ENCODE peak calls at places on chromosomes 6 and 20, in eight cellular contexts. T is GM13976, V is kidney, D is activated B cell treated with CpG ODN at 0.5 μM for 24 hours, R is GM23338, O is Calu3, K is A673, C is thoracic aorta. S is an unnamed sample.

GRCh38 chr6:112296122-112296521 is 41.8 kb upstream of the LAMA4 start:
- DNase-seq in T (no peak), D (no peak), O (peak), R (peak), C (no peak), K (peak), V (no peak), S (no peak)

GRCh38 chr20:568865-569415 is 25.4 kb upstream of the CSNK2A1 start:
- DNase-seq in T (no peak), O (no peak), V (no peak), D (no peak), K (no peak), R (peak), C (no peak), S (no peak)

GRCh38 chr20:24629668-24630067 is 160.2 kb downstream of the SYNDIG1 start:
- DNase-seq in K (peak), T (no peak), D (no peak), O (no peak), V (no peak), R (no peak), C (no peak), S (no peak)

GRCh38 chr20:12028771-12029170 is 111.1 kb downstream of the BTBD3 start:
- DNase-seq in V (no peak), D (no peak), T (no peak), O (no peak), K (no peak), C (no peak), R (no peak), S (no peak)

GRCh38 chr6:106324726-106325335 is 729 bp downstream of the ATG5 start:
- DNase-seq in O (no peak), K (no peak), V (no peak), C (no peak), R (no peak), T (no peak), D (no peak), S (no peak)

GRCh38 chr6:139373928-139374356 is 506 bp downstream of the CITED2 start:
- DNase-seq in T (no peak), D (no peak), V (no peak), C (no peak), K (no peak), R (no peak), O (no peak), S (no peak)

GRCh38 chr6:55319961-55320690 is 7.1 kb upstream of the GFRAL start:
- DNase-seq in R (no peak), V (no peak), D (no peak), K (no peak), O (no peak), T (no peak), C (no peak), S (no peak)

GRCh38 chr6:170209354-170210025 is 81.4 kb downstream of the DLL1 start:
- DNase-seq in O (no peak), V (peak), T (peak), C (no peak), R (no peak), D (no peak), K (no peak), S (peak)

GRCh38 chr20:57475388-57476072 is 49.4 kb downstream of the CTCFL start:
- DNase-seq in C (no peak), T (no peak), K (no peak), R (no peak), O (no peak), V (peak), D (no peak), S (no peak)

GRCh38 chr20:14523090-14523489 is 185.7 kb upstream of the FLRT3 start:
- DNase-seq in T (no peak), D (no peak), K (no peak), R (no peak), O (no peak), V (no peak), C (no peak), S (no peak)

GRCh38 chr6:128456510-128457244 is 63.7 kb downstream of the PTPRK start:
- DNase-seq in R (no peak), D (no peak), O (no peak), T (no peak), C (no peak), V (no peak), K (no peak), S (no peak)

GRCh38 chr6:160337301-160337700 is 10.9 kb upstream of the SLC22A3 start:
- DNase-seq in T (no peak), K (no peak), V (no peak), R (no peak), C (no peak), O (peak), D (no peak), S (no peak)

GRCh38 chr20:33914871-33915270 is 78.8 kb upstream of the RALY start:
- DNase-seq in T (peak), R (no peak), K (no peak), C (no peak), D (no peak), O (peak), V (no peak), S (no peak)
- TF ChIP-seq CTCF in T (no peak), R (no peak), K (no peak), C (no peak), D (no peak), O (no peak), V (no peak), S (no peak)

DNA sequence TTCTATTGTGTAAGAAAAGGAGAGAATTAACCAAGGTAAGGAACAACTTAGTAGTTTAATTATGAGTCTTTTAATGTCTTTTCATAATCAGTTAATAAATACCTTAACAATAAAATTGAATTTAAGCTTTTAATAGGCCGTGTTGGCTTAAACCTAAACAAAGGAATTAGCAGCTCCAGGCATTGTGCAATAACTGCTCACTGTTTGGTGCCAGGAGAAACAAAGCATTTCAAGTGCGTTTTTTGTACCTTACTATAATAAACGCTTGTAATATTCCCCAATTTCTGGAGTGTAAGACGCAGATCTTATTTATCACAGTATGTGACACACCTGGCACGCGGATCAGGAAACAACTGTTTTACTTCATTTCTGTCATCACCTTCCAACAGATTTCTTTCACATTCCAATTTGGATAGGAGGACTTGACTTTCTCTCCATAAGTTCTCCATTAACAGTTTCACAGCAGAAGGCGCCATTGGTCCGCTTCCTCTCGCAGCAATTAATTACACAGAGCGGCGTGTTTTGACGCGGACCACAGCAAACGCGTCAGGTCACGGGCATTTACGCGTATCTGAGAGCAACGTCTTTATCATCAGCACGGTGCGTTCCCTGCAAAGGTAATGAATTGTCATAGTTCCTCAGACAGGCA is 335.8 kb upstream of the NT5E start:
- DNase-seq in V (no peak), C (no peak), K (peak), T (no peak), R (no peak), O (no peak), D (no peak), S (no peak)
- TF ChIP-seq CTCF in V (no peak), C (no peak), K (no peak), T (no peak), R (no peak), O (no peak), D (no peak), S (no peak)

GRCh38 chr6:48123601-48124000 is 12.6 kb upstream of the PTCHD4 start:
- DNase-seq in O (no peak), K (no peak), R (no peak), C (no peak), V (no peak), T (no peak), D (no peak), S (no peak)
- TF ChIP-seq CTCF in O (no peak), K (no peak), R (no peak), C (no peak), V (no peak), T (no peak), D (no peak), S (no peak)

GRCh38 chr6:2596222-2596621 is 154.5 kb downstream of the MYLK4 start:
- DNase-seq in V (no peak), C (no peak), K (peak), O (no peak), D (no peak), R (peak), T (no peak), S (no peak)
- TF ChIP-seq CTCF in V (no peak), C (peak), K (peak), O (no peak), D (no peak), R (peak), T (no peak), S (no peak)

DNA sequence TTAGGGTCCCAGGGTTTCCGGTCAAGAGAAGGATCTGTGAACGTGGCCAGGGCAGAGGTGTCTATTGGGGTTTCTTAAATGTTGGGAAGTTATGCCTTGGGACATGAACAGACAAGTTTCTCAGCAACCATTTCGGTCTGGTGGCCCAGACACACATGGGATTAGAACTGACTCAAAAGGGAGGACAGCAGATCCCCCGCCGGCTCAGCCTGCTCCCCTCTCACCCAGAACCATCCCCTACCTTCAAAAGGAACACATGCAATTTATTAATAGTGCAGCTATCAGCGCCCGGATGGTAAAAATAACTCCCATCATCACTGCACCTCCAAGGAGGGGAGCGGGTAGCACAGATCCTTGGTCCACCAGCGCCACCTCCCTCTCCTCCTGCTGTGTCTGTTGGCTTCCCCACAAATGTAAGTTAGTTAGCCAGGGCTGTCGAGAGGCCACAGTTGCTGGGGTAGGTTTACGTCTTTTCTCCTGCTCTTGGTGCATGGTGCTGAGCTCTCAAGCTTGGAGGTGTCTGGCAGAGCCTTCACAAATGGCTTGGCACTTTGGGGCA is 77.1 kb downstream of the TRAM2 start:
- DNase-seq in C (no peak), K (no peak), V (no peak), T (peak), D (no peak), R (no peak), O (no peak), S (no peak)
- TF ChIP-seq CTCF in C (no peak), K (no peak), V (no peak), T (no peak), D (no peak), R (no peak), O (no peak), S (no peak)

S was measured in colonic mucosa.